ENCODE peak calls at places on chromosomes 12 and 14, in seven cellular contexts. K, P, Q, M, C, T and O are unnamed samples.

GRCh38 chr14:99313234-99313633 is 41.2 kb upstream of the BCL11B start:
- DNase-seq in C (no peak), M (no peak), P (no peak), K (no peak), T (no peak), Q (no peak), O (no peak)

GRCh38 chr12:58032156-58032555 is 90.8 kb downstream of the ATP23 start:
- DNase-seq in K (no peak), P (no peak), Q (no peak), T (no peak), C (no peak), M (no peak), O (no peak)

GRCh38 chr12:113424915-113425823 is 3.0 kb downstream of the SDSL start:
- DNase-seq in P (peak; percentile 78), M (peak; percentile 40), C (no peak), Q (peak; percentile 58), K (peak; percentile 57), T (no peak), O (no peak)

GRCh38 chr12:84033162-84033561 is 879.4 kb downstream of the SLC6A15 start:
- DNase-seq in C (no peak), T (no peak), K (no peak), P (no peak), Q (no peak), M (no peak), O (no peak)

GRCh38 chr12:7498832-7499231 is 4.7 kb downstream of the CD163 start:
- DNase-seq in K (no peak), P (no peak), Q (peak; percentile 80), T (no peak), M (no peak), C (peak; percentile 80), O (peak; percentile 69)

GRCh38 chr12:49489154-49489553 is 49.7 kb upstream of the KCNH3 start:
- DNase-seq in T (no peak), M (no peak), Q (no peak), K (no peak), P (no peak), C (no peak), O (no peak)

GRCh38 chr14:68679301-68679700 is 113.6 kb downstream of the ZFP36L1 start:
- DNase-seq in P (no peak), C (no peak), T (no peak), K (no peak), Q (no peak), M (no peak), O (no peak)

GRCh38 chr12:77388611-77389265 is 323.4 kb upstream of the E2F7 start:
- DNase-seq in P (no peak), M (no peak), T (no peak), K (no peak), Q (peak; percentile 13), C (no peak), O (no peak)

GRCh38 chr12:51846911-51847829 is 1.3 kb downstream of the FIGNL2 start:
- DNase-seq in P (peak; percentile 70), K (no peak), T (no peak), Q (no peak), C (no peak), M (peak; percentile 47), O (no peak)

GRCh38 chr14:95250936-95251335 is 68.8 kb downstream of the CLMN start:
- DNase-seq in P (no peak), T (no peak), K (no peak), C (no peak), M (no peak), Q (no peak), O (no peak)

GRCh38 chr12:120468846-120469449 is 600 bp downstream of the SRSF9 start:
- DNase-seq in T (no peak), P (peak; percentile 57), K (peak; percentile 38), C (no peak), M (peak; percentile 34), Q (peak; percentile 29), O (no peak)

GRCh38 chr14:46405095-46405494 is 246.5 kb downstream of the RPL10L start:
- DNase-seq in M (no peak), P (no peak), T (no peak), Q (no peak), K (no peak), C (no peak), O (no peak)

GRCh38 chr12:47200446-47200845 is 120.7 kb upstream of the AMIGO2 start:
- DNase-seq in K (no peak), Q (no peak), T (no peak), C (no peak), P (no peak), M (no peak), O (no peak)

GRCh38 chr14:70192915-70193314 is 4.2 kb upstream of the SLC8A3 start:
- DNase-seq in C (no peak), K (no peak), P (no peak), T (no peak), Q (no peak), M (no peak), O (no peak)

GRCh38 chr12:50699940-50700339 is 64.0 kb upstream of the ATF1 start:
- DNase-seq in Q (no peak), M (no peak), P (no peak), C (no peak), K (no peak), T (no peak), O (no peak)

GRCh38 chr14:50928002-50928635 is 16.2 kb downstream of the PYGL start:
- DNase-seq in T (no peak), M (peak; percentile 74), Q (peak; percentile 63), P (no peak), K (peak; percentile 52), C (peak; percentile 97), O (peak; percentile 83)

GRCh38 chr14:31154956-31155355 is 52.6 kb downstream of the HECTD1 start:
- DNase-seq in P (no peak), C (no peak), K (no peak), T (no peak), Q (peak; percentile 17), M (no peak), O (no peak)

GRCh38 chr12:75876843-75877587 is 154.6 kb downstream of the PHLDA1 start:
- DNase-seq in P (no peak), C (no peak), M (no peak), Q (no peak), K (no peak), T (no peak), O (no peak)

GRCh38 chr14:99560946-99561683 is 42.9 kb downstream of the CCDC85C start:
- DNase-seq in K (no peak), T (no peak), Q (no peak), C (no peak), P (no peak), M (peak; percentile 51), O (no peak)

GRCh38 chr12:25957898-25958253 is 606 bp upstream of the RASSF8 start:
- DNase-seq in C (peak; percentile 61), Q (peak; percentile 83), K (no peak), T (peak; percentile 16), M (no peak), P (no peak), O (no peak)

GRCh38 chr14:99093532-99094517 is 178.2 kb downstream of the BCL11B start:
- DNase-seq in C (no peak), T (no peak), K (no peak), P (no peak), M (no peak), Q (peak; percentile 5), O (no peak)

GRCh38 chr14:54642950-54643695 is 76.2 kb downstream of the SAMD4A start:
- DNase-seq in T (no peak), M (no peak), K (no peak), P (no peak), C (no peak), Q (peak; percentile 59), O (no peak)
- TF ChIP-seq CTCF in T (peak; percentile 48), M (no peak), K (no peak), P (no peak), C (peak; percentile 24), Q (peak; percentile 26), O (peak; percentile 7)

GRCh38 chr12:117188961-117189724 is 1.1 kb downstream of the FBXO21 start:
- DNase-seq in P (no peak), M (no peak), C (peak; percentile 24), Q (peak; percentile 53), T (peak; percentile 20), K (no peak), O (peak; percentile 10)
- TF ChIP-seq CTCF in P (no peak), M (no peak), C (no peak), Q (no peak), T (no peak), K (no peak), O (no peak)

GRCh38 chr12:126752021-126752420 is 1514.9 kb upstream of the TMEM132C start:
- DNase-seq in Q (peak; percentile 10), M (no peak), K (no peak), P (no peak), C (no peak), T (no peak), O (no peak)

GRCh38 chr12:126742326-126742725 is 1524.6 kb upstream of the TMEM132C start:
- DNase-seq in M (no peak), P (no peak), Q (peak; percentile 45), C (no peak), T (no peak), K (no peak), O (no peak)

DNA sequence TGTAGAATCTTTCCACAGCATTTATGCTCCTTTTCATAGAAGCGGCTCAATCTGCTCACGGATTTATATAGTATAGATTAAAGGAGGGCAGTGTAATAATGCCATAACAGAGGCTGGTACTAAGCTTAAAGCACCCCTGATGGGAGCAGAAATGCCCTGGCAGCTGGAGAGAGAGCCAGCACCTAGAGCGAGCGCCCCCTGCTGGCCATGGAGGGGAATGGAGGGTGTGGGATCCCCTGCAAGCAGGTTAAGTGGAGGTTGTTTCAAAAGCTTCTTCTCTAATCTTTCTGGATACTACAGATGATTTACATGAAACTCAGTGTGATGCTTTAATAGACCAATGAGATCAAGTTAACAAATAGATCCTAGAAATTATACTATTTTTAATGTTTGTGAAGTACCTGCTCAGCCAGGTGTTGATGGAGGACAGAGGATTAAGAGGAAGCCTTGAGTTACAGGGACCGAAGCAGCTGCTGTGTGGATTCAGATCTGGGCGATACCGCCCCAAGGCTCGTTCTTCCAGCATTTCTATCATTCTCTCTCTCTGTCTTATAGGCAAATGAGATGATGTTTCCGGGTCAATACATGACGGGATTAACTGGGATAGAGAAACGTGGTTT is 1519.3 kb upstream of the TMEM132C start:
- DNase-seq in C (no peak), P (no peak), K (peak; percentile 41), Q (peak; percentile 27), M (peak; percentile 48), T (no peak), O (no peak)
- TF ChIP-seq CTCF in C (peak; percentile 94), P (peak; percentile 47), K (peak; percentile 87), Q (peak; percentile 87), M (peak; percentile 63), T (peak; percentile 25), O (peak; percentile 35)

GRCh38 chr12:112256780-112257179 is 125.5 kb downstream of the HECTD4 start:
- DNase-seq in K (no peak), M (no peak), T (no peak), Q (no peak), P (no peak), C (no peak), O (no peak)

GRCh38 chr12:112258926-112259325 is 123.3 kb downstream of the HECTD4 start:
- DNase-seq in C (no peak), T (no peak), P (no peak), K (no peak), Q (no peak), M (no peak), O (no peak)

GRCh38 chr12:112266473-112266872 is 115.8 kb downstream of the HECTD4 start:
- DNase-seq in M (no peak), C (no peak), P (no peak), Q (no peak), K (no peak), T (no peak), O (no peak)

DNA sequence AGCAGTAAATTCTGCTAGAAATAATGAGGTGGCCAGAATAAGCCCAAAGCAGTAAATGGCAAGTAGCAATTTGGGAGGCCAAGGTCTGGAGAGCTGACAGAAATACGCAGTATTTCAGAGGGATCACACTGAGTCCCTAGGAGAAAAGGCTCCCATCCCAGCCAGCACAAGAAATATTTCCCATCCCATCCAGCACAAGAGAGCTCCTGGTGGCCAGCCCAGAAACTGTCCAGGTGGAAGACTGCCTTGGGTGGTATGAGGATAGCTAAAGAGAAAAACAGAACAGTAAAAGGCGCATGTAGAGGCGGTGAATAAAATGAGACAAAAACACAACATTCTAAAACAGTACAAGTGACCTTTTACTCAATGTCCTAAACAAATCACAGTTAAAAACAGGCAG is 120.7 kb downstream of the HECTD4 start:
- DNase-seq in Q (no peak), M (no peak), K (no peak), P (peak; percentile 8), C (no peak), T (no peak), O (no peak)
- TF ChIP-seq CTCF in Q (peak; percentile 40), M (no peak), K (no peak), P (peak; percentile 21), C (peak; percentile 14), T (peak; percentile 43), O (peak; percentile 21)